ENCODE peak calls at places on chromosomes 7 and 10, in ten cellular contexts. Q, K, W, S, I, A, D, V, L and G are unnamed samples.
A peak's percentile ranks its signal among the peaks of the same experiment; 100 is the strongest.

GRCh38 chr10:13382759-13383753 is 35.0 kb upstream of the SEPHS1 start:
- DNase-seq in Q (no peak), K (no peak), W (no peak), S (no peak), I (no peak), A (no peak), D (peak; percentile 54), V (no peak), L (no peak), G (peak; percentile 87)

GRCh38 chr10:124127965-124128810 is 34.8 kb upstream of the CHST15 start:
- DNase-seq in Q (no peak), K (no peak), W (no peak), S (no peak), I (no peak), A (no peak), D (no peak), V (no peak), L (no peak), G (no peak)

GRCh38 chr7:67760971-67761370 is 764.3 kb downstream of the TYW1 start:
- DNase-seq in Q (no peak), K (no peak), W (no peak), S (no peak), I (no peak), A (no peak), D (no peak), V (no peak), L (no peak), G (no peak)

GRCh38 chr10:23370106-23370505 is 25.5 kb upstream of the C10orf67 start:
- DNase-seq in Q (no peak), K (no peak), W (no peak), S (no peak), I (no peak), A (no peak), D (no peak), V (peak; percentile 19), L (no peak), G (no peak)

GRCh38 chr7:78179211-78179610 is 380.6 kb downstream of the PHTF2 start:
- DNase-seq in Q (no peak), K (no peak), W (no peak), S (no peak), I (no peak), A (no peak), D (no peak), V (no peak), L (no peak), G (no peak)

GRCh38 chr7:158388072-158388471 is 199.6 kb downstream of the PTPRN2 start:
- DNase-seq in Q (no peak), K (no peak), W (no peak), S (no peak), I (no peak), A (no peak), D (no peak), V (no peak), L (no peak), G (no peak)

GRCh38 chr7:156223935-156224334 is 411.7 kb upstream of the SHH start:
- DNase-seq in Q (no peak), K (peak; percentile 52), W (no peak), S (no peak), I (peak; percentile 24), A (no peak), D (no peak), V (no peak), L (no peak), G (no peak)

GRCh38 chr7:98870807-98871491 is 1.1 kb upstream of the TMEM130 start:
- DNase-seq in Q (no peak), K (peak; percentile 52), W (no peak), S (no peak), I (peak; percentile 54), A (no peak), D (no peak), V (no peak), L (peak; percentile 16), G (no peak)

GRCh38 chr10:84540617-84541288 is 212.4 kb downstream of the CCSER2 start:
- DNase-seq in Q (peak; percentile 54), K (peak; percentile 93), W (peak; percentile 33), S (peak; percentile 65), I (peak; percentile 95), A (peak; percentile 20), D (peak; percentile 68), V (peak; percentile 44), L (peak; percentile 66), G (peak; percentile 26)

GRCh38 chr10:112680586-112680985 is 233.6 kb downstream of the VTI1A start:
- DNase-seq in Q (no peak), K (no peak), W (no peak), S (no peak), I (no peak), A (no peak), D (no peak), V (no peak), L (no peak), G (no peak)

GRCh38 chr10:77939561-77940001 is 13.0 kb upstream of the DLG5 start:
- DNase-seq in Q (peak; percentile 69), K (peak; percentile 89), W (peak; percentile 79), S (peak; percentile 37), I (no peak), A (peak; percentile 67), D (no peak), V (peak; percentile 76), L (peak; percentile 33), G (peak; percentile 68)

GRCh38 chr7:47453093-47454056 is 128.5 kb downstream of the TNS3 start:
- DNase-seq in Q (peak; percentile 69), K (peak; percentile 96), W (peak; percentile 55), S (peak; percentile 77), I (no peak), A (peak; percentile 94), D (peak; percentile 81), V (peak; percentile 98), L (peak; percentile 78), G (peak; percentile 77)

GRCh38 chr10:101834341-101834740 is 9.3 kb downstream of the KCNIP2 start:
- DNase-seq in Q (no peak), K (no peak), W (no peak), S (peak; percentile 58), I (no peak), A (no peak), D (no peak), V (no peak), L (no peak), G (no peak)

GRCh38 chr7:151847681-151848081 is 29.2 kb downstream of the PRKAG2 start:
- DNase-seq in Q (no peak), K (no peak), W (no peak), S (no peak), I (no peak), A (no peak), D (no peak), V (no peak), L (no peak), G (no peak)

GRCh38 chr7:13110107-13110506 is 422.7 kb downstream of the ARL4A start:
- DNase-seq in Q (no peak), K (no peak), W (no peak), S (no peak), I (no peak), A (no peak), D (no peak), V (no peak), L (no peak), G (no peak)

GRCh38 chr7:13115829-13116228 is 428.4 kb downstream of the ARL4A start:
- DNase-seq in Q (no peak), K (no peak), W (no peak), S (no peak), I (no peak), A (no peak), D (no peak), V (no peak), L (no peak), G (no peak)

GRCh38 chr7:13117103-13117502 is 429.7 kb downstream of the ARL4A start:
- DNase-seq in Q (no peak), K (no peak), W (no peak), S (no peak), I (no peak), A (no peak), D (no peak), V (peak; percentile 37), L (no peak), G (no peak)

GRCh38 chr7:13111230-13111629 is 423.8 kb downstream of the ARL4A start:
- DNase-seq in Q (no peak), K (no peak), W (no peak), S (no peak), I (no peak), A (no peak), D (no peak), V (peak; percentile 70), L (no peak), G (no peak)

GRCh38 chr7:13115157-13115772 is 427.8 kb downstream of the ARL4A start:
- DNase-seq in Q (no peak), K (no peak), W (no peak), S (no peak), I (no peak), A (no peak), D (no peak), V (peak; percentile 16), L (no peak), G (no peak)
- TF ChIP-seq CTCF in Q (no peak), K (no peak), W (no peak), S (no peak), I (no peak), A (no peak), D (no peak), V (peak; percentile 9), L (no peak), G (no peak)

GRCh38 chr7:148697256-148697841 is 1.4 kb upstream of the CUL1 start:
- DNase-seq in Q (peak; percentile 35), K (peak; percentile 90), W (peak; percentile 71), S (peak; percentile 42), I (no peak), A (peak; percentile 47), D (no peak), V (peak; percentile 63), L (peak; percentile 36), G (peak; percentile 27)
- TF ChIP-seq POLR2A in Q (no peak), K (no peak), W (peak; percentile 66), S (peak; percentile 35), I (no peak), A (peak; percentile 39), D (no peak), V (no peak), L (no peak), G (no peak)

GRCh38 chr10:1040133-1040532 is 8.8 kb downstream of the IDI1 start:
- DNase-seq in Q (no peak), K (no peak), W (no peak), S (no peak), I (no peak), A (no peak), D (no peak), V (no peak), L (no peak), G (no peak)
- TF ChIP-seq CTCF in Q (no peak), K (no peak), W (no peak), S (no peak), I (no peak), A (no peak), D (no peak), V (no peak), L (no peak), G (no peak)

DNA sequence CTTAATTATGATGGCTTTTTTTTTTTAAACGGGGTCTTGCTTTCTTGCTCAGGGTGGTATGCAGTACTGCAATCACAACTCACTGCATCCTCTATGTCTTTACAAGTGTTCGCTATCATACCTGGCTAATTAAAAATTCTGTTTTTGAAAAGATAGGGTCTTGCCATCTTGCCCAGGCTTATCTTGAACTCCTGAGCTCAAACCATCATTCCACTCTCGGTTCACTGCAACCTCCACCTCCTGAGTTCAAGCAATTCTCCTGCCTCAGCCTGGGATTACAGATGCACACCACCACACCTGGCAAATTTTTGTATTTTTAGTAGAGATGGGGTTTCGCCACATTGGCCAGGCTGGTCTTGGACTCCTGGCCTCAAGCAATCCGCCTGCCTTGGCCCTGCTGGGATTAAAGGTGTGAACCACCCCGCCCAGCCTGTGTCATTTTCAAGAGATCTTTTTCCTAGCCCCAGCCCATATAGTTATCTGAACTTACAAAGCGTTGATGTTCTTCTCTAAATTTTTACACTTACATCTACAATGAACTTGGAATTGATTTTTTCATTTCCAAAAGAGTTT is 6.0 kb downstream of the HNRNPF start:
- DNase-seq in Q (no peak), K (peak; percentile 23), W (no peak), S (no peak), I (no peak), A (no peak), D (no peak), V (no peak), L (no peak), G (no peak)
- TF ChIP-seq POLR2A in Q (no peak), K (no peak), W (no peak), S (no peak), I (no peak), A (no peak), D (no peak), V (no peak), L (no peak), G (no peak)